ENCODE peak calls at places on chromosome 9, in nine cellular contexts. E is foreskin fibroblast; H is CD8-positive, alpha-beta T cell; T is GM13976; L is neural crest cell; G is heart left ventricle; J is cardiac muscle cell; V is psoas muscle; N is AG04450. I is an unnamed sample.

GRCh38 chr9:38484076-38484637 is 59.9 kb upstream of the IGFBPL1 start:
- DNase-seq in H (no peak), L (no peak), G (no peak), T (no peak), N (no peak), E (no peak), V (no peak), J (no peak), I (no peak)

GRCh38 chr9:7258688-7259396 is 501.1 kb downstream of the KDM4C start:
- DNase-seq in T (no peak), J (no peak), E (no peak), G (no peak), L (no peak), N (no peak), H (no peak), V (no peak), I (no peak)

GRCh38 chr9:116693233-116693731 is 6.2 kb downstream of the TRIM32 start:
- DNase-seq in J (peak; percentile 16), V (no peak), G (no peak), H (no peak), T (no peak), L (no peak), E (peak; percentile 49), N (no peak), I (no peak)

GRCh38 chr9:108973876-108974275 is 39.4 kb downstream of the CTNNAL1 start:
- DNase-seq in V (no peak), E (no peak), G (peak; percentile 24), T (no peak), H (no peak), N (no peak), J (no peak), L (no peak), I (no peak)

GRCh38 chr9:16266648-16267276 is 603.7 kb downstream of the BNC2 start:
- DNase-seq in V (no peak), G (no peak), T (no peak), N (no peak), J (no peak), H (no peak), L (no peak), E (no peak), I (no peak)

GRCh38 chr9:133960568-133961129 is 31.5 kb downstream of the VAV2 start:
- DNase-seq in H (no peak), J (peak; percentile 48), T (no peak), G (no peak), L (no peak), N (no peak), E (no peak), V (peak; percentile 54), I (no peak)

GRCh38 chr9:123727332-123727731 is 202.6 kb downstream of the DENND1A start:
- DNase-seq in T (no peak), G (no peak), H (no peak), J (peak; percentile 23), E (peak; percentile 52), V (no peak), L (no peak), N (no peak), I (no peak)

GRCh38 chr9:2439957-2440356 is 181.6 kb upstream of the VLDLR start:
- DNase-seq in G (no peak), N (no peak), J (no peak), L (no peak), H (no peak), T (no peak), E (no peak), V (no peak), I (no peak)

GRCh38 chr9:61673247-61673646 is 483.4 kb downstream of the SPATA31A7 start:
- DNase-seq in E (no peak), V (no peak), G (no peak), H (peak; percentile 36), T (peak; percentile 1), L (no peak), N (no peak), J (no peak), I (peak; percentile 70)

GRCh38 chr9:99594056-99594780 is 227.5 kb upstream of the NR4A3 start:
- DNase-seq in L (no peak), J (no peak), G (no peak), N (no peak), H (no peak), T (no peak), E (no peak), V (no peak), I (no peak)

GRCh38 chr9:101463397-101463796 is 27.8 kb upstream of the ALDOB start:
- DNase-seq in T (no peak), G (no peak), N (no peak), J (peak; percentile 62), V (no peak), H (no peak), L (no peak), E (peak; percentile 62), I (no peak)

GRCh38 chr9:127204771-127205470 is 59.7 kb upstream of the GARNL3 start:
- DNase-seq in H (no peak), E (peak; percentile 76), V (peak; percentile 88), L (no peak), N (no peak), J (peak; percentile 40), G (no peak), T (no peak), I (no peak)
- TF ChIP-seq CTCF in H (no peak), E (peak; percentile 34), V (peak; percentile 29), L (no peak), N (peak; percentile 46), J (peak; percentile 28), G (peak; percentile 32), T (peak; percentile 33), I (peak; percentile 57)

GRCh38 chr9:130895038-130895437 is 1.6 kb downstream of the QRFP start:
- DNase-seq in G (no peak), L (no peak), N (no peak), E (no peak), T (no peak), H (no peak), J (no peak), V (no peak), I (no peak)

GRCh38 chr9:130894546-130894945 is 2.1 kb downstream of the QRFP start:
- DNase-seq in T (no peak), E (no peak), N (no peak), J (no peak), H (no peak), L (no peak), V (no peak), G (no peak), I (no peak)

GRCh38 chr9:130892503-130893249 is 3.9 kb downstream of the QRFP start:
- DNase-seq in N (no peak), J (no peak), T (no peak), V (no peak), H (no peak), L (no peak), G (no peak), E (no peak), I (no peak)

GRCh38 chr9:130891699-130892502 is 4.7 kb downstream of the QRFP start:
- DNase-seq in H (no peak), G (no peak), N (no peak), T (no peak), E (peak; percentile 53), L (peak; percentile 35), J (no peak), V (no peak), I (no peak)

GRCh38 chr9:130893250-130894101 is 3.1 kb downstream of the QRFP start:
- DNase-seq in G (peak; percentile 55), N (no peak), E (no peak), J (no peak), L (no peak), V (peak; percentile 73), T (no peak), H (no peak), I (no peak)
- TF ChIP-seq CTCF in G (peak; percentile 48), N (peak; percentile 38), E (no peak), J (no peak), L (no peak), V (no peak), T (no peak), H (no peak), I (peak; percentile 41)

GRCh38 chr9:86821011-86821845 is 126.1 kb downstream of the GAS1 start:
- DNase-seq in E (peak; percentile 17), L (no peak), H (no peak), G (no peak), T (no peak), N (no peak), V (no peak), J (no peak), I (peak; percentile 25)
- TF ChIP-seq CTCF in E (no peak), L (no peak), H (no peak), G (no peak), T (no peak), N (no peak), V (no peak), J (no peak), I (no peak)

GRCh38 chr9:4339783-4340335 is 40.0 kb upstream of the GLIS3 start:
- DNase-seq in L (no peak), T (peak; percentile 26), G (no peak), N (no peak), V (no peak), J (no peak), H (no peak), E (peak; percentile 40), I (no peak)

GRCh38 chr9:4341554-4341953 is 41.7 kb upstream of the GLIS3 start:
- DNase-seq in H (no peak), L (no peak), G (no peak), J (no peak), V (no peak), N (no peak), E (no peak), T (no peak), I (no peak)

GRCh38 chr9:4334439-4334838 is 34.6 kb upstream of the GLIS3 start:
- DNase-seq in T (no peak), N (no peak), E (peak; percentile 23), G (peak; percentile 25), V (peak; percentile 48), J (peak; percentile 19), L (no peak), H (no peak), I (no peak)

GRCh38 chr9:4335631-4336030 is 35.8 kb upstream of the GLIS3 start:
- DNase-seq in V (no peak), J (no peak), T (no peak), G (no peak), H (no peak), L (no peak), N (no peak), E (no peak), I (no peak)

DNA sequence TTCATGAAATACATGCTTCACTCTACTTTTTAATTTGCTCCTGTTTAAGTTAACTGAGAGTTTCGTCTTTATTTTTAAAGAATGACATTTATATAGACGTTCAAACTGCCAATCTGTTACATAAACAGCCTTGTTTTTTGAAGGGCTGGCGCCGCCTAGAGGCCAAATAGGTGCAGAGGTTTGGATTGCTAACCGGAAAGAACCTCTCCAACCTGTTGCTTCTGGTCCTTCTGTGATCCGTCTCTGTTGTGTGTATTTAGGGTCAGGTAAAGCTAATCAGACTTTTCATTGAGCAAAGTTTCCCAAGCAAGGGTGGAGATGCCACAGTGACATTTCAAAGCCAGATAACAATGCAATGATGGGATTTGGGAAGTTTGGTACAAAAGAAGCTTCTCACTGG is 39.5 kb upstream of the GLIS3 start:
- DNase-seq in H (peak; percentile 88), J (peak; percentile 90), T (peak; percentile 77), V (peak; percentile 82), G (peak; percentile 78), N (peak; percentile 58), E (peak; percentile 90), L (peak; percentile 62), I (peak; percentile 91)
- TF ChIP-seq CTCF in H (peak; percentile 70), J (peak; percentile 99), T (peak; percentile 87), V (peak; percentile 85), G (peak; percentile 91), N (peak; percentile 99), E (peak; percentile 98), L (peak; percentile 90), I (peak; percentile 94)

GRCh38 chr9:127786773-127787123 is 914 bp downstream of the CDK9 start:
- DNase-seq in E (no peak), H (no peak), T (no peak), N (no peak), V (no peak), G (no peak), L (no peak), J (peak; percentile 38), I (no peak)
- TF ChIP-seq CTCF in E (peak; percentile 49), H (peak; percentile 66), T (peak; percentile 35), N (peak; percentile 63), V (no peak), G (peak; percentile 41), L (peak; percentile 63), J (peak; percentile 54), I (peak; percentile 66)